ENCODE peak calls at places on chromosomes 16 and 17, in four cellular contexts. One of them, this sample, is unnamed.

GRCh38 chr16:47578573-47578972 is 117.4 kb downstream of the PHKB start:
- DNase-seq in LHCN-M2: peak
- DNase-seq in naive thymus-derived CD4-positive, alpha-beta T cell: no peak
- DNase-seq in dorsolateral prefrontal cortex: no peak
- DNase-seq in this sample: no peak

GRCh38 chr16:49588061-49588460 is 214.5 kb downstream of the C16orf78 start:
- DNase-seq in naive thymus-derived CD4-positive, alpha-beta T cell: no peak
- DNase-seq in LHCN-M2: no peak
- DNase-seq in dorsolateral prefrontal cortex: no peak
- DNase-seq in this sample: no peak

GRCh38 chr17:45413498-45413923 is 19.2 kb downstream of the ARHGAP27 start:
- DNase-seq in LHCN-M2: no peak
- DNase-seq in naive thymus-derived CD4-positive, alpha-beta T cell: no peak
- DNase-seq in dorsolateral prefrontal cortex: no peak
- DNase-seq in this sample: no peak

GRCh38 chr17:81993726-81994592 is 16.5 kb downstream of the ASPSCR1 start:
- DNase-seq in LHCN-M2: no peak
- DNase-seq in dorsolateral prefrontal cortex: no peak
- DNase-seq in naive thymus-derived CD4-positive, alpha-beta T cell: no peak
- DNase-seq in this sample: no peak

GRCh38 chr16:69443809-69444611 is 19.6 kb downstream of the CYB5B start:
- DNase-seq in naive thymus-derived CD4-positive, alpha-beta T cell: peak
- DNase-seq in dorsolateral prefrontal cortex: no peak
- DNase-seq in LHCN-M2: peak
- DNase-seq in this sample: peak

GRCh38 chr16:73569266-73569665 is 521.3 kb upstream of the ZFHX3 start:
- DNase-seq in LHCN-M2: no peak
- DNase-seq in dorsolateral prefrontal cortex: no peak
- DNase-seq in naive thymus-derived CD4-positive, alpha-beta T cell: no peak
- DNase-seq in this sample: no peak

GRCh38 chr16:63652091-63652490 is 1469.8 kb downstream of the CDH11 start:
- DNase-seq in LHCN-M2: no peak
- DNase-seq in naive thymus-derived CD4-positive, alpha-beta T cell: no peak
- DNase-seq in dorsolateral prefrontal cortex: no peak
- DNase-seq in this sample: no peak

GRCh38 chr17:79065105-79065670 is 9.4 kb upstream of the ENGASE start:
- DNase-seq in LHCN-M2: peak
- DNase-seq in naive thymus-derived CD4-positive, alpha-beta T cell: peak
- DNase-seq in dorsolateral prefrontal cortex: peak
- DNase-seq in this sample: no peak

GRCh38 chr17:74831442-74832146 is 28.1 kb downstream of the GRIN2C start:
- DNase-seq in LHCN-M2: no peak
- DNase-seq in dorsolateral prefrontal cortex: no peak
- DNase-seq in naive thymus-derived CD4-positive, alpha-beta T cell: no peak
- DNase-seq in this sample: no peak

GRCh38 chr17:41814195-41814594 is 1.4 kb downstream of the FKBP10 start:
- DNase-seq in dorsolateral prefrontal cortex: no peak
- DNase-seq in naive thymus-derived CD4-positive, alpha-beta T cell: no peak
- DNase-seq in LHCN-M2: no peak
- DNase-seq in this sample: peak

GRCh38 chr16:81630632-81631026 is 148.5 kb upstream of the PLCG2 start:
- DNase-seq in naive thymus-derived CD4-positive, alpha-beta T cell: no peak
- DNase-seq in LHCN-M2: no peak
- DNase-seq in dorsolateral prefrontal cortex: no peak
- DNase-seq in this sample: no peak

GRCh38 chr16:30053376-30054015 is 12.1 kb upstream of the ALDOA start:
- DNase-seq in LHCN-M2: peak
- DNase-seq in naive thymus-derived CD4-positive, alpha-beta T cell: no peak
- DNase-seq in dorsolateral prefrontal cortex: no peak
- DNase-seq in this sample: peak

GRCh38 chr16:77850637-77851330 is 62.4 kb downstream of the VAT1L start:
- DNase-seq in dorsolateral prefrontal cortex: peak
- DNase-seq in naive thymus-derived CD4-positive, alpha-beta T cell: no peak
- DNase-seq in LHCN-M2: no peak
- DNase-seq in this sample: no peak

GRCh38 chr17:62627904-62628603 is 584 bp downstream of the MRC2 start:
- DNase-seq in naive thymus-derived CD4-positive, alpha-beta T cell: peak
- DNase-seq in dorsolateral prefrontal cortex: no peak
- DNase-seq in LHCN-M2: peak
- DNase-seq in this sample: peak

GRCh38 chr17:45846223-45846622 is 1.5 kb downstream of the SPPL2C start:
- DNase-seq in dorsolateral prefrontal cortex: no peak
- DNase-seq in LHCN-M2: no peak
- DNase-seq in naive thymus-derived CD4-positive, alpha-beta T cell: no peak
- DNase-seq in this sample: no peak

GRCh38 chr16:27826081-27826892 is 237.2 kb downstream of the GSG1L start:
- DNase-seq in naive thymus-derived CD4-positive, alpha-beta T cell: no peak
- DNase-seq in dorsolateral prefrontal cortex: no peak
- DNase-seq in LHCN-M2: no peak
- DNase-seq in this sample: no peak

GRCh38 chr17:57557793-57558681 is 187.1 kb downstream of the CCDC182 start:
- DNase-seq in dorsolateral prefrontal cortex: no peak
- DNase-seq in naive thymus-derived CD4-positive, alpha-beta T cell: no peak
- DNase-seq in LHCN-M2: peak
- DNase-seq in this sample: peak

GRCh38 chr17:57327176-57327970 is 71.0 kb downstream of the MSI2 start:
- DNase-seq in naive thymus-derived CD4-positive, alpha-beta T cell: no peak
- DNase-seq in dorsolateral prefrontal cortex: no peak
- DNase-seq in LHCN-M2: no peak
- DNase-seq in this sample: no peak

GRCh38 chr17:33564146-33564545 is 271.1 kb upstream of the ASIC2 start:
- DNase-seq in naive thymus-derived CD4-positive, alpha-beta T cell: no peak
- DNase-seq in dorsolateral prefrontal cortex: no peak
- DNase-seq in LHCN-M2: no peak
- DNase-seq in this sample: no peak

GRCh38 chr16:73781297-73781696 is 515.3 kb upstream of the PSMD7 start:
- DNase-seq in naive thymus-derived CD4-positive, alpha-beta T cell: no peak
- DNase-seq in LHCN-M2: no peak
- DNase-seq in dorsolateral prefrontal cortex: no peak
- DNase-seq in this sample: no peak

GRCh38 chr16:72425571-72426341 is 253.8 kb upstream of the PMFBP1 start:
- DNase-seq in naive thymus-derived CD4-positive, alpha-beta T cell: no peak
- DNase-seq in dorsolateral prefrontal cortex: peak
- DNase-seq in LHCN-M2: no peak
- DNase-seq in this sample: no peak

GRCh38 chr16:89431158-89431584 is 59.2 kb downstream of the ANKRD11 start:
- DNase-seq in LHCN-M2: peak
- DNase-seq in dorsolateral prefrontal cortex: no peak
- DNase-seq in naive thymus-derived CD4-positive, alpha-beta T cell: no peak
- DNase-seq in this sample: peak

GRCh38 chr17:29590261-29590978 is 972 bp upstream of the GIT1 start:
- DNase-seq in LHCN-M2: peak
- DNase-seq in dorsolateral prefrontal cortex: peak
- DNase-seq in naive thymus-derived CD4-positive, alpha-beta T cell: no peak
- DNase-seq in this sample: no peak

GRCh38 chr17:17606416-17607000 is 15.0 kb upstream of the PEMT start:
- DNase-seq in LHCN-M2: peak
- DNase-seq in naive thymus-derived CD4-positive, alpha-beta T cell: no peak
- DNase-seq in dorsolateral prefrontal cortex: no peak
- DNase-seq in this sample: no peak

GRCh38 chr17:48791128-48792032 is 25.6 kb downstream of the TTLL6 start:
- DNase-seq in dorsolateral prefrontal cortex: peak
- DNase-seq in LHCN-M2: peak
- DNase-seq in naive thymus-derived CD4-positive, alpha-beta T cell: no peak
- DNase-seq in this sample: peak

GRCh38 chr16:1058216-1058615 is 14.3 kb upstream of the SSTR5 start:
- DNase-seq in LHCN-M2: no peak
- DNase-seq in naive thymus-derived CD4-positive, alpha-beta T cell: no peak
- DNase-seq in dorsolateral prefrontal cortex: no peak
- DNase-seq in this sample: no peak

GRCh38 chr16:12637002-12637401 is 166.7 kb downstream of the CPPED1 start:
- DNase-seq in naive thymus-derived CD4-positive, alpha-beta T cell: no peak
- DNase-seq in LHCN-M2: no peak
- DNase-seq in dorsolateral prefrontal cortex: no peak
- DNase-seq in this sample: peak

GRCh38 chr17:40097931-40098845 is 2.2 kb downstream of the NR1D1 start:
- DNase-seq in dorsolateral prefrontal cortex: no peak
- DNase-seq in naive thymus-derived CD4-positive, alpha-beta T cell: no peak
- DNase-seq in LHCN-M2: peak
- DNase-seq in this sample: peak

GRCh38 chr17:61580502-61580901 is 10.5 kb downstream of the NACA2 start:
- DNase-seq in LHCN-M2: no peak
- DNase-seq in naive thymus-derived CD4-positive, alpha-beta T cell: no peak
- DNase-seq in dorsolateral prefrontal cortex: no peak
- DNase-seq in this sample: no peak

GRCh38 chr17:73560661-73561060 is 83.6 kb downstream of the SDK2 start:
- DNase-seq in LHCN-M2: no peak
- DNase-seq in dorsolateral prefrontal cortex: no peak
- DNase-seq in naive thymus-derived CD4-positive, alpha-beta T cell: no peak
- DNase-seq in this sample: no peak

GRCh38 chr17:70521821-70522256 is 352.5 kb downstream of the KCNJ2 start:
- DNase-seq in dorsolateral prefrontal cortex: no peak
- DNase-seq in LHCN-M2: no peak
- DNase-seq in naive thymus-derived CD4-positive, alpha-beta T cell: no peak
- DNase-seq in this sample: peak

GRCh38 chr16:59543641-59544040 is 809.5 kb upstream of the GOT2 start:
- DNase-seq in LHCN-M2: peak
- DNase-seq in dorsolateral prefrontal cortex: no peak
- DNase-seq in naive thymus-derived CD4-positive, alpha-beta T cell: no peak
- DNase-seq in this sample: peak

GRCh38 chr17:16100737-16101400 is 101.2 kb downstream of the TTC19 start:
- DNase-seq in dorsolateral prefrontal cortex: no peak
- DNase-seq in LHCN-M2: no peak
- DNase-seq in naive thymus-derived CD4-positive, alpha-beta T cell: no peak
- DNase-seq in this sample: no peak

This sample was measured in foreskin fibroblast.